ENCODE peak calls at places on chromosomes 3 and 15, in seven cellular contexts. Z is brain microvascular endothelial cell, M is cardiac muscle cell, E is AG04450, T is uterus, Q is foreskin fibroblast, J is A673. I is an unnamed sample.

GRCh38 chr3:58333206-58334012 is 717 bp downstream of the PXK start:
- DNase-seq in Q (no peak), E (no peak), M (peak), Z (no peak), J (no peak), T (peak), I (no peak)

GRCh38 chr3:23442598-23443383 is 239.7 kb downstream of the UBE2E2 start:
- DNase-seq in Q (peak), E (no peak), T (no peak), M (no peak), Z (peak), J (no peak), I (no peak)

GRCh38 chr3:75218577-75218976 is 445.6 kb upstream of the FRG2C start:
- DNase-seq in M (no peak), Z (no peak), E (no peak), J (no peak), T (no peak), Q (no peak), I (no peak)

GRCh38 chr15:48954538-48954937 is 9.2 kb downstream of the SHC4 start:
- DNase-seq in Q (no peak), E (no peak), Z (no peak), M (peak), T (no peak), J (no peak), I (no peak)

GRCh38 chr3:33881181-33882064 is 83.0 kb downstream of the PDCD6IP start:
- DNase-seq in T (no peak), E (no peak), J (no peak), Z (no peak), Q (no peak), M (no peak), I (no peak)

GRCh38 chr15:52362497-52362896 is 66.9 kb upstream of the MYO5C start:
- DNase-seq in Q (peak), T (no peak), J (peak), Z (peak), E (no peak), M (peak), I (no peak)

GRCh38 chr3:117695321-117695720 is 985.7 kb downstream of the TUSC7 start:
- DNase-seq in T (no peak), Q (peak), M (peak), E (no peak), J (no peak), Z (peak), I (no peak)

GRCh38 chr15:32823750-32824149 is 105.9 kb downstream of the GREM1 start:
- DNase-seq in E (no peak), Z (no peak), M (no peak), J (no peak), T (no peak), Q (no peak), I (no peak)

GRCh38 chr3:1092771-1093170 is at the start of gene CNTN6:
- DNase-seq in Q (no peak), T (no peak), J (peak), E (no peak), Z (peak), M (peak), I (no peak)

GRCh38 chr3:101833446-101833974 is 15.8 kb upstream of the NFKBIZ start:
- DNase-seq in J (no peak), M (no peak), Q (no peak), E (no peak), Z (no peak), T (no peak), I (no peak)

GRCh38 chr3:23701711-23702110 is 104.0 kb upstream of the UBE2E1 start:
- DNase-seq in J (no peak), Z (no peak), M (no peak), E (no peak), T (no peak), Q (no peak), I (no peak)

GRCh38 chr3:197364410-197365071 is 66.1 kb upstream of the DLG1 start:
- DNase-seq in E (no peak), J (no peak), M (peak), T (no peak), Q (no peak), Z (no peak), I (no peak)

GRCh38 chr15:67917037-67917436 is 77.2 kb upstream of the RNU6-1 start:
- DNase-seq in M (no peak), Z (no peak), T (peak), J (no peak), Q (no peak), E (no peak), I (no peak)

GRCh38 chr3:140509534-140509933 is 168.3 kb upstream of the TRIM42 start:
- DNase-seq in Z (no peak), M (no peak), Q (no peak), E (no peak), T (no peak), J (no peak), I (no peak)

GRCh38 chr3:50406487-50406886 is 47.2 kb upstream of the TMEM115 start:
- DNase-seq in Z (no peak), E (no peak), Q (no peak), M (no peak), J (no peak), T (no peak), I (no peak)
- TF ChIP-seq CTCF in Z (no peak), E (no peak), Q (no peak), M (no peak), J (no peak), T (no peak), I (no peak)

GRCh38 chr3:40782086-40782721 is 257.4 kb downstream of the ZNF621 start:
- DNase-seq in E (no peak), Q (no peak), Z (no peak), J (peak), T (no peak), M (peak), I (no peak)
- TF ChIP-seq CTCF in E (no peak), Q (no peak), Z (peak), J (peak), T (no peak), M (peak), I (no peak)

GRCh38 chr3:114830652-114831051 is 316.4 kb downstream of the ZBTB20 start:
- DNase-seq in T (no peak), Q (no peak), E (no peak), J (no peak), M (no peak), Z (no peak), I (no peak)
- TF ChIP-seq CTCF in T (no peak), Q (no peak), E (no peak), J (no peak), M (no peak), Z (no peak), I (no peak)

DNA sequence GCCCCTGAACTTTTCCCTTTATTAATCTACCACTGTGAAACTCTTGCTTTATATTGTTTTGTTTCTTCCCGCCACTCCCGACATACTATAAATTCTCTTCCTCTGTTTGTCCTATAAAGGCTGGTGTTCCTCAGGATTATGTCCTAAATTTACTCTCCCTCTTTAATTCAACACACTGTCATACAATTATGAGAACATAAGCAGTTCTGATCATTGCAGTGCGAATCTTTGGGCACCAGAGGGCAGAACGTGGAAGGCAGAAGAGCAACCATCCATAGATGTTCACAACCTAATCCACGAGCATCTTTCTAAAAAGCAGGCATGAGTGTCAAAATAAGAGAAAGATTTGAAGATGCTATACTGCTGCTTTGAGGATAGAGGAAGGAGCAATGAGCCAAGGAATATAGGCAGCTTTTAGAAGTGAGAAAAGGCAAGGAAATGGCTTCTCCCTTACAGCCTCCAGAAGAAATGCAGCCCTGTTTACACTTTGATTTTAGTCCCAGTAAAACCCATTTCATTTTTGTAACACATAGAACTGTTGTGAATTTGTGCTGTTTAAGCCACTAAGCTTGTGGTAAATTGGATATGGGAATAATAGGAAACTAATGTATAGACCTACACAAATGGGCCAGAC is 179.4 kb downstream of the GBE1 start:
- DNase-seq in J (peak), Z (peak), M (peak), T (peak), E (peak), Q (no peak), I (no peak)
- TF ChIP-seq CTCF in J (peak), Z (peak), M (peak), T (no peak), E (peak), Q (peak), I (peak)